ENCODE peak calls at places on chromosome 21, in seven cellular contexts. Q is tibial nerve, U is A549, C is lower leg skin, O is IMR-90, L is HepG2, W is NB4. D is an unnamed sample.

GRCh38 chr21:40902299-40902698 is 55.3 kb upstream of the DSCAM start:
- DNase-seq in Q (no peak), U (no peak), C (no peak), O (no peak), L (no peak), W (no peak), D (no peak)

GRCh38 chr21:25558123-25558522 is 49.2 kb downstream of the MRPL39 start:
- DNase-seq in Q (no peak), U (no peak), C (no peak), O (no peak), L (no peak), W (no peak), D (no peak)

GRCh38 chr21:44958471-44959191 is 18.8 kb downstream of the SLX9 start:
- DNase-seq in Q (peak), U (no peak), C (peak), O (peak), L (no peak), W (no peak), D (peak)

GRCh38 chr21:26170471-26171309 is at the start of gene APP:
- DNase-seq in Q (peak), U (peak), C (peak), O (peak), L (peak), W (peak), D (peak)

GRCh38 chr21:44737706-44738354 is 26.5 kb upstream of the TSPEAR start:
- DNase-seq in Q (no peak), U (no peak), C (no peak), O (peak), L (no peak), W (no peak), D (no peak)

GRCh38 chr21:44505673-44506278 is 34.2 kb downstream of the KRTAP10-1 start:
- DNase-seq in Q (no peak), U (no peak), C (no peak), O (no peak), L (peak), W (no peak), D (no peak)

GRCh38 chr21:43972850-43973633 is 39.1 kb upstream of the TRAPPC10 start:
- DNase-seq in Q (no peak), U (no peak), C (no peak), O (peak), L (no peak), W (no peak), D (no peak)

GRCh38 chr21:43938751-43939442 is 73.2 kb upstream of the TRAPPC10 start:
- DNase-seq in Q (peak), U (peak), C (peak), O (peak), L (peak), W (peak), D (peak)

GRCh38 chr21:23016617-23017016 is 2018.4 kb downstream of the NCAM2 start:
- DNase-seq in Q (no peak), U (peak), C (no peak), O (no peak), L (no peak), W (peak), D (no peak)

GRCh38 chr21:38140192-38140905 is 116.4 kb upstream of the KCNJ15 start:
- DNase-seq in Q (no peak), U (peak), C (peak), O (peak), L (no peak), W (peak), D (no peak)

GRCh38 chr21:32256873-32257620 is 21.8 kb downstream of the MIS18A start:
- DNase-seq in Q (peak), U (peak), C (peak), O (peak), L (no peak), W (no peak), D (peak)

GRCh38 chr21:34519013-34519412 is 7.0 kb upstream of the KCNE1 start:
- DNase-seq in Q (no peak), U (no peak), C (no peak), O (no peak), L (no peak), W (no peak), D (no peak)

GRCh38 chr21:44755227-44755626 is 43.9 kb upstream of the TSPEAR start:
- DNase-seq in Q (no peak), U (no peak), C (no peak), O (no peak), L (peak), W (no peak), D (no peak)

DNA sequence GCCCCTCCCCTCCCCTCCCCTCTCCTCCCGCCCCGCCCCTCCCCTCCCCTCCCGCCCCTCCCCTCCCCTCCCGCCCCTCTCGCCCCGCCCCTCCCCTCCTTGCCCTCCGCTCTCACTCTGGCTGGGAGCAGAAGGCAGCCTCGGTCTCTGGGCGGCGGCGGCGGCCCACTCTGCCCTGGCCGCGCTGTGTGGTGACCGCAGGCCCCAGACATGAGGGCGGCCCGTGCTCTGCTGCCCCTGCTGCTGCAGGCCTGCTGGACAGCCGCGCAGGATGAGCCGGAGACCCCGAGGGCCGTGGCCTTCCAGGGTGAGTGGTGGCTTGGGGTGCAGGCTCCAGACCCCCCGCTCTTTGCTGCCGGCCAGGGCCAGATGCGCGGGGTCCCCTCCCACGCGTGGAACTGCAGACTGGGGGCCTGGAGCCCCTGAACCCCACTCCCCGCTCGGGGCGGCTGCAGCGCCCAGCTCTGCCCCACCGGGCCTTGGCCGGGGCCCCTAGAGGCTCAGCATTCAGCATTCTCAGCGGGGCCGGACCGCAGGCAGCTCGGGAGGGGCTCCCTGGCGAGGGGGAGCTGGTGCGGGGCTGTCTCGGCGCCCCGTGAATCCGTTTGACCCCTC is at the start of gene COL6A1:
- DNase-seq in Q (no peak), U (no peak), C (peak), O (peak), L (no peak), W (peak), D (peak)
- TF ChIP-seq POLR2A in Q (peak), U (peak), C (no peak), O (peak), L (no peak), W (no peak), D (peak)

DNA sequence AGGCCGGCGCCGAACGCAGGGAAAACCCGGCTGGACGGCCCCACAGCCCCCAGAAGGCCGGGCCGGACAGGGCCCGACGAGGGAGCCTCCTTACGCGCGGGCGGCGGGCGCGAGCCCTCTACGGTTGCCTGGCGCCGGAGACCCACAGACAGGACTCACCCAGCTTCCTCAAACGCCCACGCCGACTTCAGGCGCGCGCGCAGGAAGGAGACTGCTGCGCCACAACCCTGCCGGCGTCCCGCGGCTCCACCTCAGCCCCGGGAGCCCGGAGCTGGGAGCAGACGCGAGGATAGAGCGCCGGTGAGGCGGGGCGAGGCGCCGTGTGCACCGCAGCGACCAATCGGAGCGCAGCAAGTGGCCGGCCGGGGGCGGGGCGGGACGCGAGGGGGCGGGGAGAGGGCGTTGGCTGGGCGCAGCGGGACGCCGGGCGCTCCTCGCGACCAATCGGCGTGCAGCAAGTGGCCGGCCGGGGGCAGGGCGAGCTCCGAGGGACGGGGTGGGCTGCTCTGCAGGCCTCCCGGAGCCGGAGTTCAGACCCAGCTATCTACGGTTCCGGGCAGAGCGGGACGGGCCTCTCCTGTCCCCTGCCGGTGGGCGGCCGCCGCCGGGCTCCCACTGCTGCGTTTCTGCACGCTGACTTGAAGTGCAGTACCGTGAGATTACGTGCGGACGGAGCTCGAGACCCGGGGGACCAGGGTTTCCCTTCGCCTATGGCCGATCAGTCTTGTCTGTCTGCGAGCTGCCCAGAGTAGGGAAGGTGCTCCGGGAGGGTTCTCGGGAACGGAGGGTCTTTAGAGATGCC is at the start of gene TMEM50B:
- DNase-seq in Q (peak), U (peak), C (peak), O (peak), L (peak), W (peak), D (peak)
- TF ChIP-seq POLR2A in Q (peak), U (peak), C (peak), O (peak), L (peak), W (peak), D (peak)

DNA sequence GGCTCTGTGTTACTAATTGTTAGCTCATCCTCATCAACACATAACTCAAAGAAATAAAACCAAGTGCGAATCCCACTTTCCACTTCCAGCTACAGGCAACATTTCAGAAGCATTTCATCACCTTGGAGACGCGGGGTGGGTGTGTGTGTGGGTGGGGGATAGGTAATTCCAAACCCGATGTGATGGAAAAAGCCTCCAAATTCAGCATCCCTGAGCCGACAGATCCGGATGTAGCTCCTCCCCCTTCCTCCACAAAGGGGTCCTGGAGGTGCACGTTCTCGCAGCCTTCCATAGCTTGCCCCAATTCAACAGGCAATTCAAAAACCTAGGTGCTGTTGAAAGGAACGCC is 486 bp downstream of the HSPA13 start:
- DNase-seq in Q (no peak), U (no peak), C (peak), O (peak), L (no peak), W (no peak), D (peak)
- TF ChIP-seq POLR2A in Q (no peak), U (no peak), C (no peak), O (no peak), L (no peak), W (no peak), D (no peak)

GRCh38 chr21:42314616-42315295 is 453 bp downstream of the TFF3 start:
- DNase-seq in Q (no peak), U (no peak), C (no peak), O (no peak), L (peak), W (no peak), D (no peak)

GRCh38 chr21:42317341-42317741 is 2.1 kb upstream of the TFF3 start:
- DNase-seq in Q (no peak), U (no peak), C (no peak), O (no peak), L (no peak), W (peak), D (no peak)

GRCh38 chr21:42313501-42313969 is 1.7 kb downstream of the TFF3 start:
- DNase-seq in Q (no peak), U (no peak), C (no peak), O (no peak), L (peak), W (peak), D (no peak)

GRCh38 chr21:42316891-42317290 is 1.7 kb upstream of the TFF3 start:
- DNase-seq in Q (no peak), U (no peak), C (no peak), O (no peak), L (no peak), W (no peak), D (no peak)

DNA sequence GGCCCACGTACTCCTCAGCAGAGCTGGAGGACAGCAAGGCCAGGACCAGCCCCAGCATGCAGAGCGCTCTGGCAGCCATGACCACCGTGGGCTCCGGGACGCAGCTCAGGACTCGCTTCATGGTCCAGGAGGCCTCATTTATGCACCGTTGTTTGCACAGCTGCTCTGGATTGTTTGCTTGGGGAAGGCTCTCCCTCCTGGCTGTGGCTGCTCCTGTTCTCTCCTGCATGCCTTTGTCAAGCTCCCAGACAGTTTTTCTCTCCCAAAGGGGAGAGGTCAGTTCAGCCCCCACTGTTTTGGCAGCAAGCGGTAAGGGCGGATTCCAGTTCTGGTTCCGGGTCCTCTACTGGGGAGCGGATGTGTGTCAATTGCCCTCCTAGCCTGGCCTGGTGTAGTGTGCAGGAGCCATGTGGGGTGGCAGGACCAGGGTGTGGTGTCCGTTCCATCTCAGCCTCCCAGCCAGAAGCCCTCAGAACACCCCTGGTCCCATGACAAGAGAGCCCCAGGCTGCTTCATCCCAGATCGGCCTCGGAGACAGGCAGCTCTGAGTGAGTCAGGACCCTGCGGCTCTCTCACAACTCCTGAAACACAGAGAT is at the start of gene TFF3:
- DNase-seq in Q (no peak), U (peak), C (no peak), O (no peak), L (peak), W (no peak), D (no peak)
- TF ChIP-seq POLR2A in Q (no peak), U (no peak), C (no peak), O (no peak), L (peak), W (no peak), D (no peak)

GRCh38 chr21:14383596-14384210 is 757 bp upstream of the HSPA13 start:
- DNase-seq in Q (no peak), U (peak), C (no peak), O (peak), L (no peak), W (peak), D (no peak)
- TF ChIP-seq POLR2A in Q (no peak), U (no peak), C (no peak), O (no peak), L (peak), W (peak), D (no peak)

GRCh38 chr21:39336457-39337008 is 12.4 kb downstream of the HMGN1 start:
- DNase-seq in Q (no peak), U (no peak), C (no peak), O (no peak), L (peak), W (no peak), D (no peak)

GRCh38 chr21:39340687-39341086 is 8.2 kb downstream of the HMGN1 start:
- DNase-seq in Q (no peak), U (no peak), C (no peak), O (no peak), L (no peak), W (no peak), D (no peak)

GRCh38 chr21:39344848-39345247 is 4.0 kb downstream of the HMGN1 start:
- DNase-seq in Q (no peak), U (no peak), C (no peak), O (no peak), L (no peak), W (no peak), D (no peak)

GRCh38 chr21:39345440-39345839 is 3.4 kb downstream of the HMGN1 start:
- DNase-seq in Q (no peak), U (no peak), C (no peak), O (no peak), L (no peak), W (no peak), D (no peak)

GRCh38 chr21:39341249-39341923 is 7.5 kb downstream of the HMGN1 start:
- DNase-seq in Q (no peak), U (no peak), C (no peak), O (no peak), L (no peak), W (no peak), D (no peak)
- TF ChIP-seq POLR2A in Q (no peak), U (no peak), C (no peak), O (no peak), L (no peak), W (no peak), D (no peak)

GRCh38 chr21:28602581-28602980 is 390.1 kb downstream of the LTN1 start:
- DNase-seq in Q (no peak), U (no peak), C (no peak), O (no peak), L (no peak), W (no peak), D (no peak)
- TF ChIP-seq POLR2A in Q (no peak), U (no peak), C (no peak), O (no peak), L (no peak), W (no peak), D (no peak)